ENCODE peak calls at places on chromosomes 6 and 20, in four cellular contexts. M, J, Q and U are unnamed samples.

GRCh38 chr20:18031888-18032509 is 25.7 kb downstream of the OVOL2 start:
- DNase-seq in M (no peak), J (no peak), Q (no peak), U (no peak)

GRCh38 chr6:28212510-28213212 is 12.4 kb upstream of the ZSCAN9 start:
- DNase-seq in M (peak; percentile 89), J (peak; percentile 91), Q (peak; percentile 95), U (peak; percentile 85)

GRCh38 chr6:13924949-13925881 is at the start of gene RNF182:
- DNase-seq in M (no peak), J (no peak), Q (peak; percentile 72), U (no peak)

GRCh38 chr6:144286503-144287393 is 1.6 kb downstream of the UTRN start:
- DNase-seq in M (no peak), J (peak; percentile 86), Q (peak; percentile 97), U (peak; percentile 89)

GRCh38 chr6:68039641-68040311 is 595.3 kb upstream of the ADGRB3 start:
- DNase-seq in M (no peak), J (no peak), Q (no peak), U (no peak)

GRCh38 chr20:51695574-51696303 is 72.5 kb downstream of the ATP9A start:
- DNase-seq in M (no peak), J (peak; percentile 66), Q (peak; percentile 95), U (peak; percentile 73)

GRCh38 chr6:157831424-157832249 is 8.6 kb downstream of the SNX9 start:
- DNase-seq in M (no peak), J (no peak), Q (no peak), U (no peak)

GRCh38 chr6:89297695-89298351 is 17.3 kb downstream of the GABRR2 start:
- DNase-seq in M (peak; percentile 94), J (peak; percentile 95), Q (peak; percentile 94), U (peak; percentile 97)

GRCh38 chr6:168016176-168016620 is 18.7 kb downstream of the KIF25 start:
- DNase-seq in M (no peak), J (no peak), Q (no peak), U (no peak)

GRCh38 chr20:25000268-25000801 is 7.8 kb upstream of the APMAP start:
- DNase-seq in M (no peak), J (peak; percentile 92), Q (peak; percentile 98), U (peak; percentile 4)

GRCh38 chr6:35040398-35040797 is 100.7 kb downstream of the TCP11 start:
- DNase-seq in M (no peak), J (no peak), Q (no peak), U (no peak)

GRCh38 chr6:34194770-34195169 is 41.9 kb upstream of the HMGA1 start:
- DNase-seq in M (no peak), J (no peak), Q (no peak), U (no peak)

GRCh38 chr20:21995461-21995860 is 290.0 kb downstream of the PAX1 start:
- DNase-seq in M (no peak), J (no peak), Q (no peak), U (no peak)

GRCh38 chr20:37567331-37567665 is 39.6 kb upstream of the BLCAP start:
- DNase-seq in M (no peak), J (no peak), Q (no peak), U (no peak)

DNA sequence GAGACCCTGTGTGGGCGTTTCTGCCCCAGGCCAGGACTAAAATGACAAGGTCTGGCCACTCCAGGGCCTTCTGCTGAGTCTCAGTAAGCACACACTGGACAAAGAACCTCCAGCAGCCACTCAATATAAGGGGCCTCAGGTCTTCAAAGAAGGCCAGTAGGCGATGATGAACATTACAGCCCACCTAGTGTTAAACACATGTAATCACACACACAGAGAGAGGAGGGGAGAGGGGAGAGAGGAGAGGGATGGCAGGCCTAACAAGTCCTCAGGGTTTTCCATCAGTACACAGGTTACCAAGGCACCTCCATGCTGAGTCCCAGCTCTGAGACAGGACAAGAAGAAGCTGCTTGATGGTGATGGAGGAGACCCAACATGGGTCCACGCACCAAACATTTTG is 325.6 kb downstream of the PTPRT start:
- DNase-seq in M (no peak), J (no peak), Q (no peak), U (no peak)
- TF ChIP-seq CTCF in M (no peak), J (no peak), Q (no peak), U (no peak)

GRCh38 chr6:146785001-146785585 is 186.3 kb downstream of the ADGB start:
- DNase-seq in M (peak; percentile 62), J (peak; percentile 50), Q (peak; percentile 66), U (peak; percentile 53)
- TF ChIP-seq CTCF in M (peak; percentile 56), J (peak; percentile 48), Q (peak; percentile 75), U (peak; percentile 58)

GRCh38 chr20:14948416-14948815 is 611.0 kb upstream of the FLRT3 start:
- DNase-seq in M (peak; percentile 10), J (no peak), Q (peak; percentile 35), U (no peak)
- TF ChIP-seq CTCF in M (no peak), J (no peak), Q (peak; percentile 55), U (peak; percentile 42)

DNA sequence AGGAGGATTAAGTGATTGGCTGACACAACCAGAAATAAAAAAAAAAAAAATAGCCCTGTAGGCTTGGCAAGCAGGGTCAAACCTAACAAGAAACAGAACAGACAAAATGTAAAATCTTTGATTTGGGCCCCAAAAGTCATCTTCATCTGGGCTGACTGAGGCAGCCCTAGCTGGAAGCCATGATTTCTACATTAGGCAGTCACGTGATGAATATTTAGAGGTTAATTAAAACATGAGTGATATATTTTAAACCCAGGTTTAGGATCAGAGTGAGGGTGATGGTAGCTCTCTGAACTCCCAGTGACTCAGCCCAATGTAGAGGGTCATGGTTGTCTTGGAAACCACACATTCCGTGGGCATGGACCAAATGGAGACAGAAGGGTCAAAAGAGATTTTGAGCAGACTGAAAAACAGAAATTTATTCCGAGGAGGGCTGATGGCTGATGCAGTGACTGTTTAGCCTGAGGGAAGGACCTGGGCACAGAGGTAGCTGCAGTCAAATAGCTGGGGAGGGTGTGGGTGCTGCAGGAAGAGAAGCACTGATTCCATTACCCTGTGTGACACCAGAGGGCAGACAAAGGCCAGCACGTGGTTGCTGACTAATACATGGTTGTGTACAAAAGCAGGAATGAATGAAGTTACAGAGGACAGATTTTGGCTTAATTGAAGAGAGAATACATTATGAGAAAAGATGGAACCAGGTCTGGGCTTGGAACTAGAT is 573.1 kb upstream of the CHD6 start:
- DNase-seq in M (no peak), J (no peak), Q (no peak), U (no peak)
- TF ChIP-seq CTCF in M (no peak), J (no peak), Q (no peak), U (no peak)